ENCODE peak calls at places on chromosomes 2 and 18, in seven cellular contexts. One of them, this sample, is unnamed.

GRCh38 chr2:223501604-223502003 is 100.6 kb downstream of the SCG2 start:
- DNase-seq in H9: no peak
- DNase-seq in trophoblast cell: peak
- DNase-seq in IMR-90: no peak
- DNase-seq in mesendoderm: no peak
- DNase-seq in H1: no peak
- DNase-seq in mesenchymal stem cell: no peak
- DNase-seq in this sample: no peak

GRCh38 chr2:45909677-45910191 is 258.3 kb downstream of the PRKCE start:
- DNase-seq in H9: no peak
- DNase-seq in trophoblast cell: peak
- DNase-seq in IMR-90: no peak
- DNase-seq in mesendoderm: no peak
- DNase-seq in H1: no peak
- DNase-seq in mesenchymal stem cell: no peak
- DNase-seq in this sample: no peak

GRCh38 chr2:37730037-37730813 is 58.8 kb upstream of the CDC42EP3 start:
- DNase-seq in H9: no peak
- DNase-seq in trophoblast cell: no peak
- DNase-seq in IMR-90: no peak
- DNase-seq in mesendoderm: no peak
- DNase-seq in H1: no peak
- DNase-seq in mesenchymal stem cell: no peak
- DNase-seq in this sample: no peak

GRCh38 chr2:200040251-200040650 is 84.9 kb downstream of the MAIP1 start:
- DNase-seq in H9: no peak
- DNase-seq in trophoblast cell: no peak
- DNase-seq in IMR-90: peak
- DNase-seq in mesendoderm: no peak
- DNase-seq in H1: no peak
- DNase-seq in mesenchymal stem cell: peak
- DNase-seq in this sample: no peak

GRCh38 chr2:19837235-19837766 is 64.5 kb downstream of the TTC32 start:
- DNase-seq in H9: no peak
- DNase-seq in trophoblast cell: no peak
- DNase-seq in IMR-90: no peak
- DNase-seq in mesendoderm: no peak
- DNase-seq in H1: no peak
- DNase-seq in mesenchymal stem cell: no peak
- DNase-seq in this sample: no peak

GRCh38 chr2:213868526-213868925 is 542.3 kb upstream of the VWC2L start:
- DNase-seq in H9: no peak
- DNase-seq in trophoblast cell: no peak
- DNase-seq in IMR-90: no peak
- DNase-seq in mesendoderm: no peak
- DNase-seq in H1: no peak
- DNase-seq in mesenchymal stem cell: no peak
- DNase-seq in this sample: no peak

GRCh38 chr2:42809876-42810125 is 17.4 kb upstream of the HAAO start:
- DNase-seq in H9: peak
- DNase-seq in trophoblast cell: no peak
- DNase-seq in IMR-90: peak
- DNase-seq in mesendoderm: peak
- DNase-seq in H1: peak
- DNase-seq in mesenchymal stem cell: peak
- DNase-seq in this sample: no peak

GRCh38 chr2:173462908-173463840 is 108.5 kb downstream of the CDCA7 start:
- DNase-seq in H9: peak
- DNase-seq in trophoblast cell: no peak
- DNase-seq in IMR-90: no peak
- DNase-seq in mesendoderm: peak
- DNase-seq in H1: no peak
- DNase-seq in mesenchymal stem cell: no peak
- DNase-seq in this sample: no peak

GRCh38 chr18:39935598-39935997 is 2019.4 kb upstream of the PIK3C3 start:
- DNase-seq in H9: no peak
- DNase-seq in trophoblast cell: no peak
- DNase-seq in IMR-90: no peak
- DNase-seq in mesendoderm: no peak
- DNase-seq in H1: no peak
- DNase-seq in mesenchymal stem cell: no peak
- DNase-seq in this sample: no peak

GRCh38 chr18:45275367-45276113 is 339.7 kb upstream of the SLC14A2 start:
- DNase-seq in H9: no peak
- DNase-seq in trophoblast cell: peak
- DNase-seq in IMR-90: peak
- DNase-seq in mesendoderm: peak
- DNase-seq in H1: no peak
- DNase-seq in mesenchymal stem cell: no peak
- DNase-seq in this sample: no peak

GRCh38 chr18:50277935-50278334 is 3.4 kb downstream of the MBD1 start:
- DNase-seq in H9: no peak
- DNase-seq in trophoblast cell: peak
- DNase-seq in IMR-90: peak
- DNase-seq in mesendoderm: no peak
- DNase-seq in H1: no peak
- DNase-seq in mesenchymal stem cell: peak
- DNase-seq in this sample: no peak

GRCh38 chr2:105377871-105378270 is 21.0 kb downstream of the FHL2 start:
- DNase-seq in H9: no peak
- DNase-seq in trophoblast cell: peak
- DNase-seq in IMR-90: no peak
- DNase-seq in mesendoderm: no peak
- DNase-seq in H1: no peak
- DNase-seq in mesenchymal stem cell: no peak
- DNase-seq in this sample: no peak

GRCh38 chr18:66795011-66795410 is 191.1 kb upstream of the CDH19 start:
- DNase-seq in H9: no peak
- DNase-seq in trophoblast cell: no peak
- DNase-seq in IMR-90: no peak
- DNase-seq in mesendoderm: peak
- DNase-seq in H1: no peak
- DNase-seq in mesenchymal stem cell: peak
- DNase-seq in this sample: no peak

GRCh38 chr18:74760436-74760835 is 162.8 kb downstream of the ZNF407 start:
- DNase-seq in H9: no peak
- DNase-seq in trophoblast cell: peak
- DNase-seq in IMR-90: no peak
- DNase-seq in mesendoderm: peak
- DNase-seq in H1: no peak
- DNase-seq in mesenchymal stem cell: no peak
- DNase-seq in this sample: no peak

GRCh38 chr2:208373460-208374089 is 33.0 kb upstream of the PTH2R start:
- DNase-seq in H9: peak
- DNase-seq in trophoblast cell: peak
- DNase-seq in IMR-90: peak
- DNase-seq in mesendoderm: peak
- DNase-seq in H1: no peak
- DNase-seq in mesenchymal stem cell: peak
- DNase-seq in this sample: peak

GRCh38 chr2:85409719-85410583 is at the start of gene CAPG:
- DNase-seq in H9: peak
- DNase-seq in trophoblast cell: peak
- DNase-seq in IMR-90: no peak
- DNase-seq in mesendoderm: peak
- DNase-seq in H1: no peak
- DNase-seq in mesenchymal stem cell: no peak
- DNase-seq in this sample: no peak

GRCh38 chr2:172753610-172754009 is 18.0 kb downstream of the RAPGEF4 start:
- DNase-seq in H9: no peak
- DNase-seq in trophoblast cell: no peak
- DNase-seq in IMR-90: no peak
- DNase-seq in mesendoderm: no peak
- DNase-seq in H1: no peak
- DNase-seq in mesenchymal stem cell: no peak
- DNase-seq in this sample: no peak

GRCh38 chr2:153106802-153107477 is 371.6 kb downstream of the RPRM start:
- DNase-seq in H9: no peak
- DNase-seq in trophoblast cell: no peak
- DNase-seq in IMR-90: no peak
- DNase-seq in mesendoderm: no peak
- DNase-seq in H1: no peak
- DNase-seq in mesenchymal stem cell: no peak
- DNase-seq in this sample: no peak

GRCh38 chr2:37555457-37555856 is 116.0 kb downstream of the CDC42EP3 start:
- DNase-seq in H9: no peak
- DNase-seq in trophoblast cell: no peak
- DNase-seq in IMR-90: no peak
- DNase-seq in mesendoderm: no peak
- DNase-seq in H1: no peak
- DNase-seq in mesenchymal stem cell: no peak
- DNase-seq in this sample: no peak

GRCh38 chr18:11747731-11748130 is 58.7 kb downstream of the GNAL start:
- DNase-seq in H9: peak
- DNase-seq in trophoblast cell: no peak
- DNase-seq in IMR-90: no peak
- DNase-seq in mesendoderm: peak
- DNase-seq in H1: no peak
- DNase-seq in mesenchymal stem cell: no peak
- DNase-seq in this sample: no peak

GRCh38 chr18:79600141-79600540 is 79.5 kb upstream of the CTDP1 start:
- DNase-seq in H9: no peak
- DNase-seq in trophoblast cell: no peak
- DNase-seq in IMR-90: no peak
- DNase-seq in mesendoderm: no peak
- DNase-seq in H1: no peak
- DNase-seq in mesenchymal stem cell: no peak
- DNase-seq in this sample: no peak

GRCh38 chr2:146916914-146917313 is 927.9 kb upstream of the ACVR2A start:
- DNase-seq in H9: no peak
- DNase-seq in trophoblast cell: peak
- DNase-seq in IMR-90: no peak
- DNase-seq in mesendoderm: no peak
- DNase-seq in H1: no peak
- DNase-seq in mesenchymal stem cell: no peak
- DNase-seq in this sample: no peak

GRCh38 chr2:158975271-158975921 is 7.0 kb downstream of the TANC1 start:
- DNase-seq in H9: no peak
- DNase-seq in trophoblast cell: no peak
- DNase-seq in IMR-90: no peak
- DNase-seq in mesendoderm: no peak
- DNase-seq in H1: no peak
- DNase-seq in mesenchymal stem cell: no peak
- DNase-seq in this sample: no peak

GRCh38 chr2:217208867-217209266 is 349.0 kb upstream of the TNP1 start:
- DNase-seq in H9: no peak
- DNase-seq in trophoblast cell: no peak
- DNase-seq in IMR-90: no peak
- DNase-seq in mesendoderm: peak
- DNase-seq in H1: no peak
- DNase-seq in mesenchymal stem cell: no peak
- DNase-seq in this sample: no peak

GRCh38 chr2:133484783-133485182 is 83.5 kb downstream of the NCKAP5 start:
- DNase-seq in H9: no peak
- DNase-seq in trophoblast cell: no peak
- DNase-seq in IMR-90: no peak
- DNase-seq in mesendoderm: no peak
- DNase-seq in H1: no peak
- DNase-seq in mesenchymal stem cell: no peak
- DNase-seq in this sample: no peak

GRCh38 chr2:124048102-124048501 is 23.0 kb downstream of the CNTNAP5 start:
- DNase-seq in H9: no peak
- DNase-seq in trophoblast cell: no peak
- DNase-seq in IMR-90: no peak
- DNase-seq in mesendoderm: no peak
- DNase-seq in H1: no peak
- DNase-seq in mesenchymal stem cell: no peak
- DNase-seq in this sample: no peak

GRCh38 chr2:68295523-68295922 is 24.2 kb downstream of the CNRIP1 start:
- DNase-seq in H9: no peak
- DNase-seq in trophoblast cell: no peak
- DNase-seq in IMR-90: no peak
- DNase-seq in mesendoderm: no peak
- DNase-seq in H1: no peak
- DNase-seq in mesenchymal stem cell: no peak
- DNase-seq in this sample: no peak

GRCh38 chr18:3715223-3716080 is 265.5 kb downstream of the TGIF1 start:
- DNase-seq in H9: no peak
- DNase-seq in trophoblast cell: no peak
- DNase-seq in IMR-90: no peak
- DNase-seq in mesendoderm: no peak
- DNase-seq in H1: no peak
- DNase-seq in mesenchymal stem cell: no peak
- DNase-seq in this sample: no peak
- H3K23ac ChIP-seq in H9: no peak
- H3K23ac ChIP-seq in trophoblast cell: no peak
- H3K23ac ChIP-seq in IMR-90: no peak
- H3K23ac ChIP-seq in mesendoderm: no peak
- H3K23ac ChIP-seq in H1: no peak
- H3K23ac ChIP-seq in mesenchymal stem cell: no peak
- H3K23ac ChIP-seq in this sample: no peak

GRCh38 chr2:11212645-11213044 is 57.4 kb downstream of the SLC66A3 start:
- DNase-seq in H9: no peak
- DNase-seq in trophoblast cell: no peak
- DNase-seq in IMR-90: no peak
- DNase-seq in mesendoderm: no peak
- DNase-seq in H1: no peak
- DNase-seq in mesenchymal stem cell: no peak
- DNase-seq in this sample: no peak
- H3K4me2 ChIP-seq in H9: no peak
- H3K4me2 ChIP-seq in trophoblast cell: no peak
- H3K4me2 ChIP-seq in IMR-90: no peak
- H3K4me2 ChIP-seq in mesendoderm: no peak
- H3K4me2 ChIP-seq in H1: no peak
- H3K4me2 ChIP-seq in mesenchymal stem cell: no peak
- H3K4me2 ChIP-seq in this sample: no peak

DNA sequence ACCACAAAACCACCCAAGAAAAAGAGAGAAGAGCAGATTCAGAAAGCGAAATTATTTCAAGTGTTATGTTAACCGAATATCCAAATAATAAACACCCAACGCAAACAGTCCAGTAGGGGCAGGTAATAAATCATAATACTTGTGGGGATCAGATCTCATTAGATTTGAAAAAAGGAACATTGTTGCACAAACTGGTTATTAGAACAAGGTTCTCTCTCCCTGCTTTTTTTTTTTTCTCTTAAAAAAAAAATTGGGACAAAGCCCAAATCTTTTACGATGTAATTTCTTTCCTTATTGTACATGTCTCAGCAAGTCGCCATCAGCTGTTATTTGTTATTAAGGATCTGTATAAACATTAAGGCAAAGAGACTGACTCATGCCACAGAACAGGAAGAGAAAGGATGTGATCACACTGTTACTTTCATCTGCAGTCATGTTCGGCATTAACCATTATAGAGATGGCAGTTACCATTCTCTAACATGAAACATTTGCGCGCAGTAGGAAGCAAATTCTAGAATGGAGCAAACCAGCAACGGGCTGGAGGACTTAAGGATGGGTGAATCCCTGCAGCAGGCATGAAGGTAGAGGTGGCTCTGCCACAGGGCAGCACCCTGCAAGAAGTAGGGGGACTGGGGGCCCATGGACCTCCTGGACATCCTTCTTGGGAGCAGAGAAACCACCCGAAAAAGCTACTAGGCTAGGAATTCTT is 42.0 kb downstream of the EPHA4 start:
- DNase-seq in H9: no peak
- DNase-seq in trophoblast cell: no peak
- DNase-seq in IMR-90: peak
- DNase-seq in mesendoderm: no peak
- DNase-seq in H1: no peak
- DNase-seq in mesenchymal stem cell: peak
- DNase-seq in this sample: no peak
- H3K23ac ChIP-seq in H9: no peak
- H3K23ac ChIP-seq in trophoblast cell: no peak
- H3K23ac ChIP-seq in IMR-90: peak
- H3K23ac ChIP-seq in mesendoderm: no peak
- H3K23ac ChIP-seq in H1: no peak
- H3K23ac ChIP-seq in mesenchymal stem cell: no peak
- H3K23ac ChIP-seq in this sample: no peak

GRCh38 chr2:66828876-66829275 is 394.0 kb downstream of the MEIS1 start:
- DNase-seq in H9: no peak
- DNase-seq in trophoblast cell: no peak
- DNase-seq in IMR-90: no peak
- DNase-seq in mesendoderm: no peak
- DNase-seq in H1: no peak
- DNase-seq in mesenchymal stem cell: no peak
- DNase-seq in this sample: no peak
- H3K4me2 ChIP-seq in H9: no peak
- H3K4me2 ChIP-seq in trophoblast cell: no peak
- H3K4me2 ChIP-seq in IMR-90: no peak
- H3K4me2 ChIP-seq in mesendoderm: no peak
- H3K4me2 ChIP-seq in H1: no peak
- H3K4me2 ChIP-seq in mesenchymal stem cell: no peak
- H3K4me2 ChIP-seq in this sample: no peak

This sample was measured in neuronal stem cell.